ENCODE peak calls at places on chromosomes 3 and 15, in four cellular contexts. J is activated CD4-positive, alpha-beta T cell treated with anti-CD3 and anti-CD28 coated beads, Interleukin-2, amount 50 U/mL, for 24 hours; K is stimulated activated effector memory CD8-positive, alpha-beta T cell treated with anti-CD3 and anti-CD28 coated beads, Interleukin-12 subunit alpha, Interleukin-12 subunit beta, amount 100 ng/mL, for 72 hours; D is HS-5. P is an unnamed sample.

GRCh38 chr3:82743196-82743595 is 981.8 kb upstream of the GBE1 start:
- DNase-seq in J (no peak), K (no peak), D (no peak), P (no peak)

GRCh38 chr3:56869157-56869889 is 67.6 kb upstream of the ARHGEF3 start:
- DNase-seq in J (no peak), K (no peak), D (no peak), P (no peak)

GRCh38 chr15:47622058-47622457 is 95.2 kb upstream of the SEMA6D start:
- DNase-seq in J (no peak), K (no peak), D (no peak), P (no peak)

GRCh38 chr3:94004301-94004910 is 24.0 kb downstream of the STX19 start:
- DNase-seq in J (peak; percentile 26), K (no peak), D (peak; percentile 19), P (peak; percentile 22)

GRCh38 chr3:128922804-128923459 is 43.5 kb downstream of the ACAD9 start:
- DNase-seq in J (peak; percentile 54), K (peak; percentile 58), D (no peak), P (no peak)

GRCh38 chr3:190424478-190425439 is 24.9 kb downstream of the TMEM207 start:
- DNase-seq in J (peak; percentile 5), K (peak; percentile 58), D (peak; percentile 60), P (no peak)

GRCh38 chr3:193446975-193447602 is 68.5 kb upstream of the ATP13A5 start:
- DNase-seq in J (no peak), K (no peak), D (no peak), P (no peak)

GRCh38 chr3:108297636-108298035 is 1.3 kb downstream of the HHLA2 start:
- DNase-seq in J (no peak), K (no peak), D (no peak), P (no peak)

GRCh38 chr15:59177445-59177728 is 29.3 kb upstream of the LDHAL6B start:
- DNase-seq in J (no peak), K (no peak), D (no peak), P (no peak)

GRCh38 chr3:127000792-127001191 is 17.9 kb downstream of the PLXNA1 start:
- DNase-seq in J (no peak), K (no peak), D (no peak), P (no peak)

P was measured in epithelial cell of prostate.